ENCODE peak calls at places on chromosomes 7 and 10, in six cellular contexts. V is CD8-positive, alpha-beta T cell; Y is mesendoderm; Z is GM23338; U is HCT116; X is left ventricle myocardium inferior. W is an unnamed sample.

GRCh38 chr7:158362912-158363905 is 224.4 kb downstream of the PTPRN2 start:
- DNase-seq in V (no peak), Y (peak), Z (peak), U (no peak), X (no peak), W (no peak)

GRCh38 chr7:41608447-41608846 is 94.4 kb downstream of the INHBA start:
- DNase-seq in V (no peak), Y (no peak), Z (no peak), U (no peak), X (no peak), W (no peak)

GRCh38 chr7:2005746-2006145 is 227.0 kb downstream of the MAD1L1 start:
- DNase-seq in V (no peak), Y (no peak), Z (no peak), U (no peak), X (no peak), W (no peak)

GRCh38 chr7:42414028-42414427 is 177.0 kb upstream of the GLI3 start:
- DNase-seq in V (no peak), Y (no peak), Z (no peak), U (no peak), X (no peak), W (no peak)

GRCh38 chr7:17444151-17444550 is 145.7 kb downstream of the AHR start:
- DNase-seq in V (no peak), Y (no peak), Z (no peak), U (no peak), X (no peak), W (no peak)

GRCh38 chr7:34463830-34464229 is 194.2 kb upstream of the NPSR1 start:
- DNase-seq in V (no peak), Y (peak), Z (peak), U (peak), X (no peak), W (no peak)

GRCh38 chr10:25388188-25388861 is 213.5 kb downstream of the GPR158 start:
- DNase-seq in V (no peak), Y (no peak), Z (no peak), U (no peak), X (no peak), W (no peak)

GRCh38 chr10:95464280-95464679 is 96.9 kb downstream of the SORBS1 start:
- DNase-seq in V (no peak), Y (no peak), Z (no peak), U (no peak), X (no peak), W (no peak)

GRCh38 chr10:11783558-11783865 is 39.6 kb upstream of the PROSER2 start:
- DNase-seq in V (no peak), Y (no peak), Z (no peak), U (no peak), X (no peak), W (no peak)
- H3K4me3 ChIP-seq in V (no peak), Y (no peak), Z (no peak), U (no peak), X (no peak), W (no peak)

GRCh38 chr7:70972693-70973092 is 159.3 kb upstream of the GALNT17 start:
- DNase-seq in V (no peak), Y (no peak), Z (no peak), U (no peak), X (no peak), W (no peak)

GRCh38 chr7:70975816-70976215 is 156.1 kb upstream of the GALNT17 start:
- DNase-seq in V (no peak), Y (no peak), Z (no peak), U (no peak), X (no peak), W (no peak)
- H3K27ac ChIP-seq in V (no peak), Y (no peak), Z (no peak), U (no peak), X (no peak), W (no peak)

GRCh38 chr7:25967278-25968204 is 184.5 kb upstream of the NFE2L3 start:
- DNase-seq in V (no peak), Y (peak), Z (no peak), U (no peak), X (no peak), W (no peak)

GRCh38 chr7:25970381-25970780 is 181.6 kb upstream of the NFE2L3 start:
- DNase-seq in V (no peak), Y (no peak), Z (no peak), U (no peak), X (no peak), W (no peak)

GRCh38 chr7:25966469-25966868 is 185.5 kb upstream of the NFE2L3 start:
- DNase-seq in V (no peak), Y (no peak), Z (no peak), U (no peak), X (no peak), W (no peak)

GRCh38 chr7:25965405-25966123 is 186.4 kb upstream of the NFE2L3 start:
- DNase-seq in V (no peak), Y (no peak), Z (no peak), U (no peak), X (no peak), W (no peak)

DNA sequence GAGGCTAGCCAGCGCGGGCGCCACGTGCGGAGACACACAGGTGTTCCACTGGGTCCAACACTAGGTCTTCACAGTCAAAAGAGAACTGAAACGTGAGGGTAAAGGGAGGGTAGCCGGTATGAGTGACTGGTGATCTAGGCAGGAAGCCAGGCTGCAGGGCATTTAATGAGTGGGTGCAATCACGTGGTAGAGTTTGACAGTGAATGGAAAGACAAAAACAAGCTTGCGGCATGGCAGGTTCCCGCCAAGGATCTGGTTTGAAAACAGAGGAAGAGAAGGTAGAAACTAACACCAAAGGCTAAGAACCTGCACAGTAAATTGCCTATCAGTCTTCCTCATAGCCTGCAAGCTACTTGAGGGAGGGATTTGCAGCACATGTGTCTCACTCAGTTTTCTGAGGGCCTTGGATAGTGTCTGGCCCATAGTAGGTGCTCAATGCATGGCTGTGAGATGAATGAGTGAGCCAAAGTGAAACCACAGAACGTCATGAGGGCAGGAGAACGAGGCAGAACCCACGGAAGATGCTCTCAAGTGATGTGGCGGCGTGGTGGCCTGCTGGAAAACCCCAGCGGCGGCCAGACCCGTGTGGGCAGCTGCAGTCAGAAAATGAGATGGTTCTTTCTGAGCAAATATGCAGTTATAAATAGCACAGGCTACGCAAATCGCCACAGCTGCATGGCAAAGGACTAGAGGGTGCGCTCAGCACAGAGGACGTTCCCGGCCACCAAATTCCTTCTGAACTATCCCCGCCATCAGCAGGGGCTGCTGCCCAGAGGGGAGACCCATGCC is 183.6 kb upstream of the NFE2L3 start:
- DNase-seq in V (no peak), Y (no peak), Z (no peak), U (no peak), X (no peak), W (no peak)
- H3K4me3 ChIP-seq in V (no peak), Y (no peak), Z (no peak), U (no peak), X (no peak), W (no peak)

GRCh38 chr10:86840498-86840897 is 84.1 kb downstream of the BMPR1A start:
- DNase-seq in V (no peak), Y (no peak), Z (no peak), U (no peak), X (no peak), W (no peak)

GRCh38 chr10:86836044-86836443 is 79.6 kb downstream of the BMPR1A start:
- DNase-seq in V (no peak), Y (no peak), Z (no peak), U (no peak), X (no peak), W (no peak)

GRCh38 chr10:86837663-86838062 is 81.2 kb downstream of the BMPR1A start:
- DNase-seq in V (no peak), Y (peak), Z (peak), U (no peak), X (no peak), W (no peak)
- H3K27ac ChIP-seq in V (no peak), Y (no peak), Z (no peak), U (no peak), X (no peak), W (no peak)

GRCh38 chr7:492714-493065 is 27.0 kb downstream of the PDGFA start:
- DNase-seq in V (no peak), Y (no peak), Z (no peak), U (no peak), X (peak), W (no peak)
- H3K4me3 ChIP-seq in V (no peak), Y (no peak), Z (no peak), U (no peak), X (no peak), W (no peak)

DNA sequence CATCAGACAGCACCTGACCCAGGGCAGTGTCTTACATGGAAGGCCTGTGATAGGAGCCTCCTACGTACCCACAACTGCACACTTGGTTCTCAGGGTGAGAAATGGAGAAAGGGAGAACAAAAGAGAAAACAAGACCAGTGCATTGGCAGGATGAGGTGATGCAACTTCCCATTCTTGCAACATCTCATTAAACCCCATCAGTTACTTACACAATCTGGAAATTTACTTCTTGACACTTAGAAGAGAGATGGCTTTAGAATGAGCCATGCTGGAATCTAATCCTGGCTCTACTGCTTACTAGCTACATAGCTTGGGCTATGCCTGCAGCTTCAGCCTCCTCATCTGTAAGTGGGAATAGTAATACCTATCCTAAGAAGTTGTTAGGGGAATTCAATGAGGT is 391.7 kb downstream of the KCNMA1 start:
- DNase-seq in V (no peak), Y (no peak), Z (no peak), U (no peak), X (no peak), W (no peak)
- H3K27ac ChIP-seq in V (no peak), Y (no peak), Z (no peak), U (no peak), X (no peak), W (peak)

DNA sequence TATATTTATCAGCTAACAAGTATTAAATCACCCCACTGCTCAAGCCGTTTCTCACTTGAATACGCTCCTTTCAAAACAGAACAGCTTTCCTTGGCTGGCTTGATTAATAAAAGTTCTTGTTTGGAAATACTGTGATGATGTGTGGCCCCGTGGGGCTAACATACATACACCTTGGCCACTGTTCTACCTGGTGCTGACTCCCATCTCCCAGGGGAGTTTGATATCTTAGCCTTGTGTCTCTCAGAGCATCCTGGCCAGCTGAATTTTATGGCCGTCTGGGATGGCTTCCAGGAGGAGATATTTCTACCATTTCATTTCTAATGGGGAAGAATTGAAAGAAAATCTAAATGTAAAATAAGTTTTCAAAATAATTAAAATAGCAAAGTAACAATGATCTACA is 300.2 kb downstream of the RNLS start:
- DNase-seq in V (no peak), Y (no peak), Z (no peak), U (no peak), X (no peak), W (no peak)
- H3K4me3 ChIP-seq in V (no peak), Y (no peak), Z (no peak), U (no peak), X (no peak), W (no peak)

GRCh38 chr7:121083790-121084251 is 95.3 kb downstream of the CPED1 start:
- DNase-seq in V (no peak), Y (no peak), Z (no peak), U (no peak), X (no peak), W (no peak)

GRCh38 chr7:121080913-121081326 is 92.4 kb downstream of the CPED1 start:
- DNase-seq in V (no peak), Y (no peak), Z (no peak), U (no peak), X (no peak), W (no peak)

GRCh38 chr7:121083138-121083789 is 94.8 kb downstream of the CPED1 start:
- DNase-seq in V (no peak), Y (no peak), Z (no peak), U (no peak), X (no peak), W (no peak)

GRCh38 chr7:121081327-121081936 is 92.9 kb downstream of the CPED1 start:
- DNase-seq in V (no peak), Y (peak), Z (peak), U (peak), X (no peak), W (no peak)

DNA sequence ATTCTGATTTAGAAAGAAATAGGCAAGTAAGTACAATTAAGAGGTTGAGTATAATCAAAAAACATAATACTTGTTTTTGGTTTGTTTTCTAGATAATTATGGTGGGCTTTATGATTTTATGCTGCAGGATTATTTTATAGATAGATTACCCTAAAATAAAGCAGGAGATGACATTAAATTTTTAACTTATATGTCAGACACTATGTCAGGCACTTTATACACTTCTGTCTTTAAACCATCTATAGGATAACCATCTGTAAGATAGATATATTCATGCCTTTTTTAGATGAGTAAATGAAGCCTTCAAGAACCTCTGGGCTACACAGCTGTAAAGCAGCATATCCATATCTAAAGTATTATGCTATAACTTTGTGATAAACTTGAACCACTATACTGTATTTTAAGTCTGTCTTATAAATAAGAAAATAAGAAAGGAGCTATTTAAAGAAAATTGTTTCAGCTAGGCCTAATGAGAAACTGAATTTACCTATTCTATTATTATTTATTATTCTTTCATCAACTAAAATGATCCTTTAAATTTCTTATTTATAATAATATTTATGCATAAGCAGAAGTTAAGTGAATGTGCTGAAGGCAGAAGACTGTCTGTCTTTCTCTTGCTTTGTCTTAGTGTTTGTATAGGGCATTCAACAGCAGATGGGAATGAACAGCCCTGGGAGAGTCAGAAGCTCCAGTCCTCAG is 94.0 kb downstream of the CPED1 start:
- DNase-seq in V (no peak), Y (no peak), Z (no peak), U (no peak), X (no peak), W (no peak)
- H3K27ac ChIP-seq in V (no peak), Y (no peak), Z (no peak), U (no peak), X (peak), W (peak)

GRCh38 chr7:27606270-27607209 is 56.1 kb downstream of the HIBADH start:
- DNase-seq in V (no peak), Y (peak), Z (no peak), U (no peak), X (no peak), W (no peak)

GRCh38 chr7:27607210-27607606 is 55.5 kb downstream of the HIBADH start:
- DNase-seq in V (no peak), Y (no peak), Z (no peak), U (no peak), X (no peak), W (no peak)

GRCh38 chr7:27605283-27605682 is 57.4 kb downstream of the HIBADH start:
- DNase-seq in V (no peak), Y (peak), Z (peak), U (no peak), X (no peak), W (no peak)

GRCh38 chr7:27603813-27604212 is 58.9 kb downstream of the HIBADH start:
- DNase-seq in V (no peak), Y (peak), Z (peak), U (no peak), X (no peak), W (no peak)

GRCh38 chr7:27605689-27606269 is 56.9 kb downstream of the HIBADH start:
- DNase-seq in V (no peak), Y (peak), Z (peak), U (no peak), X (no peak), W (no peak)
- H3K4me3 ChIP-seq in V (no peak), Y (no peak), Z (peak), U (no peak), X (no peak), W (no peak)

DNA sequence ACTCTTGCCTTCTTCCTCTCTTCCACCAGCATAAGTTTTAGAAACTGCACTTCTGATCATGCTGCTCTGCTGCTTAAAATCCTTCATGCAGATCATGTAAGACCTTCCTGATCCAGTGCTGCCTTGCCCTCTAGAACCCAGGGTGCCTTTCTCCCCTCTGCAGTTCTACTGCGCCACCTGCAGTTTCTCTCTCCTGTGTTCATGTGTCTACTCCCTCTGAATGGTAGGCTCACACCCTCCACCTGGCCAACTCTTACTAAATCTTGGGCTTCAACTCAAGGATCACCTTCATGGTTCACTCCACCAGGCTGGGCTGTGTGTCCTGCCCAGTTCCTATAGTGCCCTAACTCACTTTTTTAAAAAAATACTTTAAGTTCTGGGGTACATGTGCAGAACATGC is 174.6 kb upstream of the ITGB1 start:
- DNase-seq in V (peak), Y (no peak), Z (peak), U (no peak), X (no peak), W (no peak)
- H3K27ac ChIP-seq in V (no peak), Y (no peak), Z (no peak), U (peak), X (no peak), W (no peak)

W was measured in thoracic aorta.